ENCODE peak calls at places on chromosome 15, in nine cellular contexts. C, A, B, R, N, I, J, P and O are unnamed samples.

GRCh38 chr15:31605467-31605931 is 278.9 kb downstream of the KLF13 start:
- DNase-seq in N (no peak), R (no peak), J (no peak), A (no peak), I (no peak), B (no peak), C (no peak), P (no peak), O (no peak)

GRCh38 chr15:87033056-87033455 is 953.4 kb downstream of the AGBL1 start:
- DNase-seq in I (no peak), C (no peak), R (peak; percentile 3), J (no peak), P (no peak), N (peak; percentile 52), B (no peak), A (no peak), O (no peak)

GRCh38 chr15:95601525-95601924 is 729.0 kb upstream of the NR2F2 start:
- DNase-seq in N (no peak), J (no peak), C (no peak), B (no peak), A (no peak), P (no peak), I (no peak), R (no peak), O (no peak)

GRCh38 chr15:40306908-40307307 is 827 bp downstream of the PLCB2 start:
- DNase-seq in J (no peak), C (no peak), B (peak; percentile 49), N (no peak), R (no peak), I (no peak), P (no peak), A (no peak), O (peak; percentile 11)

GRCh38 chr15:67818464-67818863 is 6.8 kb upstream of the SKOR1 start:
- DNase-seq in J (no peak), A (no peak), N (no peak), B (no peak), R (no peak), C (no peak), I (no peak), P (no peak), O (no peak)

GRCh38 chr15:25667829-25668228 is 195.3 kb downstream of the ATP10A start:
- DNase-seq in B (no peak), C (no peak), J (no peak), I (no peak), P (no peak), N (no peak), R (no peak), A (no peak), O (no peak)

GRCh38 chr15:57510647-57511046 is 81.1 kb upstream of the MYZAP start:
- DNase-seq in N (peak; percentile 85), J (no peak), A (no peak), I (no peak), P (peak; percentile 18), B (no peak), R (peak; percentile 74), C (no peak), O (no peak)

GRCh38 chr15:80455668-80456442 is 51.7 kb downstream of the ARNT2 start:
- DNase-seq in B (peak; percentile 31), A (peak; percentile 43), C (peak; percentile 28), N (peak; percentile 80), P (peak; percentile 92), I (peak; percentile 69), R (peak; percentile 79), J (peak; percentile 29), O (peak; percentile 62)

GRCh38 chr15:39466428-39466827 is 114.5 kb upstream of the THBS1 start:
- DNase-seq in R (no peak), J (no peak), I (peak; percentile 28), A (no peak), N (no peak), C (no peak), P (no peak), B (no peak), O (no peak)

GRCh38 chr15:34584321-34584668 is 844 bp upstream of the GOLGA8B start:
- DNase-seq in N (peak; percentile 44), C (no peak), I (no peak), R (no peak), J (no peak), B (no peak), P (no peak), A (no peak), O (no peak)

GRCh38 chr15:62390793-62391543 is 225.9 kb upstream of the C2CD4B start:
- DNase-seq in N (peak; percentile 84), P (no peak), R (no peak), J (peak; percentile 2), C (no peak), B (peak; percentile 46), A (no peak), I (peak; percentile 54), O (no peak)

GRCh38 chr15:69573815-69574472 is 121.3 kb downstream of the RPLP1 start:
- DNase-seq in I (no peak), N (no peak), P (no peak), B (no peak), C (no peak), R (no peak), A (no peak), J (no peak), O (no peak)

GRCh38 chr15:49902791-49903481 is 216.1 kb downstream of the ATP8B4 start:
- DNase-seq in C (no peak), A (no peak), J (no peak), I (no peak), B (no peak), P (peak; percentile 67), R (no peak), N (no peak), O (no peak)

GRCh38 chr15:96325579-96326331 is 4.7 kb upstream of the NR2F2 start:
- DNase-seq in C (no peak), B (no peak), R (no peak), P (no peak), I (peak; percentile 49), N (peak; percentile 39), J (no peak), A (no peak), O (no peak)

GRCh38 chr15:68694111-68694510 is 115.3 kb downstream of the CORO2B start:
- DNase-seq in A (no peak), N (no peak), I (no peak), P (no peak), J (no peak), C (no peak), B (no peak), R (no peak), O (no peak)

GRCh38 chr15:100336061-100336460 is 5.7 kb downstream of the ADAMTS17 start:
- DNase-seq in P (no peak), R (no peak), C (no peak), N (no peak), A (no peak), J (no peak), I (no peak), B (no peak), O (no peak)

GRCh38 chr15:101597360-101597928 is 54.7 kb downstream of the TM2D3 start:
- DNase-seq in J (no peak), R (no peak), N (peak; percentile 24), A (no peak), C (no peak), P (no peak), B (no peak), I (no peak), O (no peak)

GRCh38 chr15:81308260-81308659 is 15.7 kb downstream of the STARD5 start:
- DNase-seq in A (no peak), B (no peak), I (no peak), N (no peak), C (no peak), R (no peak), P (no peak), J (no peak), O (no peak)

GRCh38 chr15:63379492-63380150 is 2.0 kb downstream of the CA12 start:
- DNase-seq in C (no peak), A (no peak), J (no peak), R (no peak), P (no peak), I (no peak), N (no peak), B (no peak), O (no peak)

GRCh38 chr15:69786136-69786701 is 311.5 kb downstream of the TLE3 start:
- DNase-seq in R (no peak), P (no peak), N (no peak), C (no peak), B (no peak), J (no peak), A (no peak), I (no peak), O (no peak)

GRCh38 chr15:26212109-26212508 is 349.0 kb upstream of the ATP10A start:
- DNase-seq in P (no peak), C (no peak), R (no peak), B (no peak), N (no peak), J (no peak), I (no peak), A (no peak), O (no peak)

GRCh38 chr15:58247803-58248503 is 109.8 kb downstream of the AQP9 start:
- DNase-seq in B (peak; percentile 90), P (no peak), I (no peak), J (no peak), A (no peak), C (no peak), N (peak; percentile 17), R (no peak), O (no peak)

GRCh38 chr15:34213690-34214089 is 3.8 kb upstream of the KATNBL1 start:
- DNase-seq in A (no peak), I (no peak), B (no peak), C (no peak), J (no peak), R (no peak), P (no peak), N (no peak), O (no peak)

GRCh38 chr15:100731259-100732156 is 129.1 kb downstream of the ASB7 start:
- DNase-seq in R (no peak), J (no peak), I (no peak), B (no peak), C (no peak), A (no peak), N (no peak), P (no peak), O (no peak)

GRCh38 chr15:100113351-100114075 is 228.3 kb downstream of the ADAMTS17 start:
- DNase-seq in P (no peak), R (no peak), A (no peak), N (no peak), J (no peak), C (no peak), B (no peak), I (no peak), O (no peak)

GRCh38 chr15:75836953-75837321 is 6.3 kb upstream of the UBE2Q2 start:
- DNase-seq in R (peak; percentile 59), I (peak; percentile 48), J (no peak), C (no peak), N (no peak), A (no peak), B (peak; percentile 86), P (peak; percentile 61), O (no peak)

GRCh38 chr15:58545307-58546065 is 113.7 kb downstream of the LIPC start:
- DNase-seq in I (peak; percentile 70), J (no peak), P (no peak), A (no peak), C (no peak), R (no peak), B (no peak), N (no peak), O (no peak)

GRCh38 chr15:39125904-39126303 is 455.0 kb upstream of the THBS1 start:
- DNase-seq in B (peak; percentile 21), C (no peak), I (peak; percentile 61), J (no peak), R (no peak), A (no peak), N (peak; percentile 49), P (no peak), O (peak; percentile 11)

GRCh38 chr15:39202641-39203040 is 378.2 kb upstream of the THBS1 start:
- DNase-seq in B (no peak), J (no peak), C (no peak), A (no peak), P (peak; percentile 41), N (no peak), I (no peak), R (no peak), O (no peak)

GRCh38 chr15:87570186-87570585 is 686.4 kb downstream of the NTRK3 start:
- DNase-seq in B (no peak), I (no peak), C (no peak), J (no peak), N (no peak), R (no peak), A (no peak), P (no peak), O (no peak)

GRCh38 chr15:62454567-62455172 is 289.6 kb upstream of the C2CD4B start:
- DNase-seq in B (no peak), J (no peak), A (no peak), R (no peak), P (no peak), N (no peak), I (no peak), C (no peak), O (no peak)